ENCODE peak calls at places on chromosomes 4 and X, in seven cellular contexts. K, U, J, A, E, X and M are unnamed samples.
A peak's percentile ranks its signal among the peaks of the same experiment; 100 is the strongest.

GRCh38 chr4:6272863-6273660 is 3.4 kb downstream of the WFS1 start:
- DNase-seq in K (no peak), U (no peak), J (no peak), A (peak; percentile 80), E (no peak), X (peak; percentile 55), M (no peak)

GRCh38 chrX:131588995-131589394 is 45.1 kb downstream of the OR13H1 start:
- DNase-seq in K (no peak), U (no peak), J (no peak), A (no peak), E (no peak), X (no peak), M (no peak)

GRCh38 chr4:56286763-56287162 is 100.5 kb downstream of the AASDH start:
- DNase-seq in K (no peak), U (no peak), J (no peak), A (no peak), E (no peak), X (no peak), M (no peak)

GRCh38 chr4:77002321-77002720 is 52.8 kb downstream of the SEPTIN11 start:
- DNase-seq in K (peak; percentile 24), U (no peak), J (no peak), A (no peak), E (no peak), X (no peak), M (no peak)

GRCh38 chrX:154378059-154378798 is 866 bp upstream of the EMD start:
- DNase-seq in K (no peak), U (peak; percentile 53), J (no peak), A (no peak), E (no peak), X (no peak), M (no peak)

GRCh38 chr4:76723916-76724315 is 174.0 kb downstream of the SOWAHB start:
- DNase-seq in K (no peak), U (no peak), J (no peak), A (peak; percentile 79), E (no peak), X (no peak), M (no peak)

GRCh38 chr4:3525532-3526430 is 6.4 kb downstream of the LRPAP1 start:
- DNase-seq in K (no peak), U (no peak), J (no peak), A (no peak), E (no peak), X (no peak), M (no peak)

GRCh38 chrX:154981116-154981411 is 41.5 kb downstream of the F8 start:
- DNase-seq in K (no peak), U (no peak), J (no peak), A (no peak), E (no peak), X (no peak), M (no peak)

GRCh38 chr4:140240237-140240636 is 86.3 kb upstream of the MAML3 start:
- DNase-seq in K (peak; percentile 69), U (peak; percentile 67), J (peak; percentile 53), A (no peak), E (no peak), X (no peak), M (no peak)

GRCh38 chrX:134423606-134424005 is 36.4 kb upstream of the HPRT1 start:
- DNase-seq in K (no peak), U (no peak), J (peak; percentile 23), A (peak; percentile 18), E (no peak), X (no peak), M (no peak)

GRCh38 chr4:148445071-148445902 is 3.1 kb upstream of the NR3C2 start:
- DNase-seq in K (peak; percentile 2), U (no peak), J (peak; percentile 62), A (peak; percentile 75), E (peak; percentile 39), X (no peak), M (no peak)

GRCh38 chrX:65668362-65669310 is 1.2 kb downstream of the MSN start:
- DNase-seq in K (peak; percentile 62), U (peak; percentile 0), J (peak; percentile 17), A (peak; percentile 75), E (no peak), X (no peak), M (peak; percentile 44)

GRCh38 chr4:1910643-1911042 is 39.5 kb downstream of the NSD2 start:
- DNase-seq in K (peak; percentile 34), U (no peak), J (peak; percentile 75), A (peak; percentile 81), E (peak; percentile 27), X (no peak), M (peak; percentile 13)

GRCh38 chr4:152045781-152046571 is 285.2 kb upstream of the GATB start:
- DNase-seq in K (peak; percentile 83), U (no peak), J (no peak), A (peak; percentile 49), E (peak; percentile 78), X (no peak), M (no peak)

GRCh38 chrX:147920161-147920666 is 8.5 kb downstream of the FMR1 start:
- DNase-seq in K (no peak), U (no peak), J (no peak), A (no peak), E (no peak), X (no peak), M (no peak)

GRCh38 chr4:26081795-26082498 is 167.9 kb downstream of the SMIM20 start:
- DNase-seq in K (peak; percentile 9), U (peak; percentile 38), J (peak; percentile 71), A (peak; percentile 59), E (no peak), X (no peak), M (peak; percentile 3)

GRCh38 chr4:83771113-83771705 is 235.3 kb downstream of the GPAT3 start:
- DNase-seq in K (peak; percentile 27), U (peak; percentile 0), J (peak; percentile 20), A (peak; percentile 84), E (peak; percentile 21), X (peak; percentile 9), M (no peak)

GRCh38 chrX:16827225-16827624 is 41.0 kb downstream of the TXLNG start:
- DNase-seq in K (no peak), U (no peak), J (no peak), A (no peak), E (no peak), X (no peak), M (no peak)

GRCh38 chr4:3792813-3793212 is 26.6 kb downstream of the ADRA2C start:
- DNase-seq in K (peak; percentile 5), U (no peak), J (no peak), A (no peak), E (no peak), X (no peak), M (no peak)

GRCh38 chr4:1364217-1364616 is 17.2 kb downstream of the UVSSA start:
- DNase-seq in K (no peak), U (no peak), J (no peak), A (no peak), E (no peak), X (no peak), M (no peak)

GRCh38 chrX:65536291-65536690 is 1.7 kb upstream of the LAS1L start:
- DNase-seq in K (no peak), U (no peak), J (no peak), A (no peak), E (no peak), X (no peak), M (no peak)

GRCh38 chrX:154485150-154486051 is 1.0 kb downstream of the UBL4A start:
- DNase-seq in K (no peak), U (no peak), J (no peak), A (no peak), E (no peak), X (no peak), M (no peak)

GRCh38 chrX:153884136-153885076 is 1.6 kb downstream of the L1CAM start:
- DNase-seq in K (no peak), U (peak; percentile 53), J (peak; percentile 2), A (no peak), E (no peak), X (no peak), M (no peak)

GRCh38 chrX:49230500-49231232 is 2.5 kb downstream of the CACNA1F start:
- DNase-seq in K (peak; percentile 26), U (no peak), J (peak; percentile 7), A (peak; percentile 30), E (peak; percentile 20), X (no peak), M (no peak)

GRCh38 chr4:41146716-41147506 is 67.4 kb downstream of the APBB2 start:
- DNase-seq in K (no peak), U (no peak), J (no peak), A (peak; percentile 56), E (no peak), X (no peak), M (no peak)

GRCh38 chrX:118360429-118361125 is 14.7 kb downstream of the WDR44 start:
- DNase-seq in K (no peak), U (no peak), J (no peak), A (no peak), E (no peak), X (no peak), M (no peak)

GRCh38 chr4:158015241-158015640 is 157.6 kb downstream of the GASK1B start:
- DNase-seq in K (no peak), U (no peak), J (no peak), A (peak; percentile 24), E (no peak), X (no peak), M (no peak)

GRCh38 chrX:103361798-103362197 is 5.5 kb downstream of the TCEAL9 start:
- DNase-seq in K (no peak), U (no peak), J (no peak), A (no peak), E (no peak), X (no peak), M (no peak)

GRCh38 chrX:42973321-42973720 is 195.4 kb upstream of the PPP1R2C start:
- DNase-seq in K (no peak), U (no peak), J (no peak), A (no peak), E (no peak), X (no peak), M (no peak)

GRCh38 chr4:124095596-124095995 is 616.9 kb downstream of the ANKRD50 start:
- DNase-seq in K (no peak), U (no peak), J (no peak), A (no peak), E (no peak), X (no peak), M (no peak)

GRCh38 chr4:28250646-28251045 is 1390.0 kb downstream of the STIM2 start:
- DNase-seq in K (no peak), U (no peak), J (no peak), A (no peak), E (no peak), X (no peak), M (no peak)

GRCh38 chr4:16636911-16637630 is 261.4 kb downstream of the LDB2 start:
- DNase-seq in K (no peak), U (no peak), J (no peak), A (peak; percentile 22), E (no peak), X (no peak), M (no peak)

GRCh38 chr4:96164814-96165351 is 325.0 kb downstream of the PDHA2 start:
- DNase-seq in K (no peak), U (no peak), J (no peak), A (no peak), E (no peak), X (no peak), M (no peak)